ENCODE peak calls at places on chromosomes 2 and 18, in six cellular contexts. G, E, A, C, V and W are unnamed samples.

GRCh38 chr2:171814883-171815282 is 79.2 kb downstream of the SLC25A12 start:
- DNase-seq in G (no peak), E (no peak), A (no peak), C (no peak), V (no peak), W (no peak)

GRCh38 chr2:119496682-119497081 is 27.6 kb downstream of the SCTR start:
- DNase-seq in G (no peak), E (no peak), A (no peak), C (no peak), V (no peak), W (no peak)

GRCh38 chr2:146734791-146735190 is 1110.0 kb upstream of the ACVR2A start:
- DNase-seq in G (no peak), E (no peak), A (no peak), C (no peak), V (no peak), W (no peak)

GRCh38 chr2:45212953-45213635 is 203.8 kb upstream of the SIX2 start:
- DNase-seq in G (no peak), E (no peak), A (no peak), C (no peak), V (no peak), W (no peak)

GRCh38 chr2:172350844-172351480 is 76.4 kb upstream of the ITGA6 start:
- DNase-seq in G (peak), E (no peak), A (peak), C (peak), V (peak), W (no peak)

GRCh38 chr2:103268841-103269498 is 507.1 kb downstream of the TMEM182 start:
- DNase-seq in G (no peak), E (no peak), A (no peak), C (no peak), V (no peak), W (no peak)

GRCh38 chr18:79552140-79552631 is 127.4 kb upstream of the CTDP1 start:
- DNase-seq in G (no peak), E (no peak), A (no peak), C (no peak), V (no peak), W (no peak)

GRCh38 chr2:101109451-101110140 is 41.6 kb downstream of the TBC1D8 start:
- DNase-seq in G (no peak), E (no peak), A (no peak), C (peak), V (no peak), W (no peak)

GRCh38 chr2:73212448-73213176 is 1.4 kb upstream of the SMYD5 start:
- DNase-seq in G (peak), E (peak), A (peak), C (peak), V (no peak), W (peak)

GRCh38 chr2:46458763-46459505 is 20.4 kb upstream of the TMEM247 start:
- DNase-seq in G (no peak), E (no peak), A (no peak), C (no peak), V (no peak), W (peak)

GRCh38 chr2:46460241-46460921 is 19.0 kb upstream of the TMEM247 start:
- DNase-seq in G (no peak), E (peak), A (peak), C (peak), V (no peak), W (peak)

GRCh38 chr2:46461716-46462171 is 17.6 kb upstream of the TMEM247 start:
- DNase-seq in G (no peak), E (no peak), A (no peak), C (no peak), V (no peak), W (no peak)

GRCh38 chr2:46460991-46461715 is 18.2 kb upstream of the TMEM247 start:
- DNase-seq in G (peak), E (peak), A (peak), C (peak), V (peak), W (peak)

DNA sequence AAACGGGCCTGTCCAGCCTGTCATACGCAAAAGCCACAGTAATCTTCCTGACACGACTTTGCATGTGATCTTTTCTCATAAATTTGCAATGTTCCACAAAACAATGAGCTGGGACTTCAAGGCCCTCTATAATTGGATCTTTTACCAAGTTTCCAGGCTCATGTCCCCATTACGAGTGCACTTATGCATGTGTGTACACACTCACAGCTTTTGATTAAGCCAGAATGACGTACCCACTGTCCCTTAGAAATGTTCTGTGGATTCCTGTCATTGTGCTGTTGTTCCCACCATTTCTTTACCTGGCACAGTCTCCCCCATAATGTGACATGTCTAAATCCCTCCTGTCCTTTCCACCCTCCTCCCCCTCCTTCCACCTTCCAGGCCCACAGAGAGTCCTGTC is 19.7 kb upstream of the TMEM247 start:
- DNase-seq in G (no peak), E (no peak), A (no peak), C (no peak), V (no peak), W (no peak)
- H3K27ac ChIP-seq in G (no peak), E (peak), A (peak), C (peak), V (no peak), W (peak)

GRCh38 chr2:46569766-46570165 is 90.4 kb downstream of the TMEM247 start:
- DNase-seq in G (no peak), E (no peak), A (no peak), C (no peak), V (no peak), W (no peak)
- H3K27ac ChIP-seq in G (peak), E (peak), A (peak), C (peak), V (peak), W (peak)

GRCh38 chr2:175597286-175597685 is 404.8 kb downstream of the LNPK start:
- DNase-seq in G (no peak), E (no peak), A (no peak), C (no peak), V (no peak), W (no peak)
- H3K27ac ChIP-seq in G (no peak), E (no peak), A (no peak), C (no peak), V (no peak), W (no peak)

GRCh38 chr2:20567926-20568179 is 83.0 kb downstream of the HS1BP3 start:
- DNase-seq in G (no peak), E (no peak), A (peak), C (no peak), V (no peak), W (no peak)
- H3K27ac ChIP-seq in G (no peak), E (peak), A (no peak), C (peak), V (peak), W (no peak)